ENCODE peak calls at places on chromosomes 2 and 18, in seven cellular contexts. U is HCT116, Z is H1, B is K562, L is SK-N-SH, A is HepG2, W is GM12878. C is an unnamed sample.

GRCh38 chr2:179218848-179219594 is 45.6 kb downstream of the SESTD1 start:
- DNase-seq in U (peak; percentile 67), Z (no peak), B (peak; percentile 48), L (peak; percentile 48), A (peak; percentile 73), W (peak; percentile 20), C (peak; percentile 66)

GRCh38 chr2:26483957-26484565 is 6.1 kb upstream of the OTOF start:
- DNase-seq in U (no peak), Z (no peak), B (no peak), L (no peak), A (no peak), W (no peak), C (no peak)

GRCh38 chr2:215461836-215462532 is 26.1 kb upstream of the FN1 start:
- DNase-seq in U (no peak), Z (no peak), B (no peak), L (no peak), A (no peak), W (no peak), C (no peak)

GRCh38 chr2:47313141-47313691 is 89.7 kb upstream of the MSH2 start:
- DNase-seq in U (peak; percentile 50), Z (no peak), B (peak; percentile 58), L (no peak), A (peak; percentile 92), W (no peak), C (no peak)

GRCh38 chr2:9991829-9992273 is 40.4 kb downstream of the GRHL1 start:
- DNase-seq in U (no peak), Z (no peak), B (no peak), L (no peak), A (no peak), W (no peak), C (no peak)

GRCh38 chr18:45625596-45625995 is 10.3 kb downstream of the SLC14A2 start:
- DNase-seq in U (no peak), Z (no peak), B (no peak), L (no peak), A (no peak), W (no peak), C (no peak)

GRCh38 chr2:27977623-27978312 is 87.2 kb downstream of the BABAM2 start:
- DNase-seq in U (peak; percentile 84), Z (no peak), B (no peak), L (no peak), A (peak; percentile 60), W (no peak), C (peak; percentile 70)

GRCh38 chr18:70422061-70422965 is 133.5 kb downstream of the SOCS6 start:
- DNase-seq in U (peak; percentile 94), Z (no peak), B (no peak), L (no peak), A (peak; percentile 35), W (no peak), C (peak; percentile 85)

GRCh38 chr18:8620845-8621244 is 11.6 kb downstream of the RAB12 start:
- DNase-seq in U (no peak), Z (no peak), B (no peak), L (no peak), A (no peak), W (no peak), C (no peak)

GRCh38 chr2:182784777-182785176 is 68.7 kb downstream of the DNAJC10 start:
- DNase-seq in U (peak; percentile 28), Z (no peak), B (peak; percentile 19), L (peak; percentile 37), A (peak; percentile 52), W (no peak), C (no peak)

GRCh38 chr2:55581435-55581834 is 36.0 kb downstream of the PPP4R3B start:
- DNase-seq in U (peak; percentile 21), Z (no peak), B (no peak), L (peak; percentile 19), A (peak; percentile 27), W (no peak), C (no peak)

GRCh38 chr18:34729264-34729663 is 19.2 kb downstream of the DTNA start:
- DNase-seq in U (peak; percentile 29), Z (no peak), B (no peak), L (peak; percentile 19), A (peak; percentile 23), W (no peak), C (no peak)

GRCh38 chr2:1749489-1749748 is 5.1 kb upstream of the PXDN start:
- DNase-seq in U (no peak), Z (no peak), B (no peak), L (no peak), A (no peak), W (no peak), C (no peak)

GRCh38 chr2:121038831-121039230 is 246.2 kb downstream of the TFCP2L1 start:
- DNase-seq in U (no peak), Z (no peak), B (no peak), L (peak; percentile 64), A (no peak), W (no peak), C (no peak)

GRCh38 chr18:9643549-9643948 is 29.2 kb upstream of the PPP4R1 start:
- DNase-seq in U (peak; percentile 85), Z (no peak), B (no peak), L (no peak), A (peak; percentile 75), W (no peak), C (peak; percentile 85)

GRCh38 chr2:231673348-231673770 is 35.0 kb upstream of the PTMA start:
- DNase-seq in U (peak; percentile 84), Z (peak; percentile 95), B (peak; percentile 54), L (no peak), A (peak; percentile 84), W (no peak), C (no peak)

GRCh38 chr2:11749646-11750349 is 3.4 kb downstream of the LPIN1 start:
- DNase-seq in U (no peak), Z (no peak), B (no peak), L (peak; percentile 71), A (no peak), W (peak; percentile 60), C (no peak)

GRCh38 chr18:48901145-48902022 is 49.4 kb downstream of the SMAD7 start:
- DNase-seq in U (no peak), Z (no peak), B (no peak), L (no peak), A (no peak), W (no peak), C (no peak)

GRCh38 chr2:68918497-68918896 is 34.2 kb downstream of the GKN2 start:
- DNase-seq in U (no peak), Z (no peak), B (no peak), L (no peak), A (no peak), W (no peak), C (no peak)
- TF ChIP-seq SIN3A in U (no peak), Z (no peak), B (no peak), L (no peak), A (no peak), W (no peak), C (no peak)

DNA sequence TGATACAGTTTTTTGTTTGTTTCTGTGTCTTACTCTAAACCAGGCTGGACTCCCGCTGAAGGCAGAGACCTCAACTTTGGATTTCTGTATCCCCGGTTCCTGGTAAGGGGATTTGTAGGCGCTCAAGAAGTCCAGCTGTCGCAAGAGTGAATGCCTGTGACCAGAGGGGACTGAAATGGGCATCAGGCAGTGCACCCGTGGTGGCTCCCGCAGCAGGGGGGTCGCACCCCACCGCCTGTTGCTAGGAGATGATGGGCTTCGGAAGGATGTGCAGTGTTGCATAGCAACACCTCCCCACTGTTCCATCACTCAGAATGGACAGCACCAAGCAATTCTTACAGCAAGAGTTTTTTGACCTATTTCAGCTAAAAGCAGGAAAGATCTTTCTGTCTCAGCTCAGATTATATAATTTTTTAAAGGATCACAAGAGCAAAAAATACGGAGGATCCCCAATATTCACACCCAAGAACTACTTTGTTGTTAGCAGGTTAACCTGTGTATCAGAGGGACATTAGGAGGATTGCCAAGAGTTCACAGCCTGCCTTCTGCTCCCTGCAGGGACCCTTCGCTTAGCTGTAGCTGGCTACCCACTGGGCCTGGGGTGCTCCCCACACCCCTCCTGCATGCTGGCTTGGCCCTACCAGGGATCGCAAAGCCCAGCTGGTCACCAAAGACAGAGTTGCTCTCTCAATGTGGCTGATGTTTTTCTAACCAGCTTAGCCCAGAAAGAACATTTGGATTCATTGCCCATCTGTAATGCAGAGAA is 63.8 kb downstream of the SOWAHC start:
- DNase-seq in U (no peak), Z (no peak), B (no peak), L (no peak), A (no peak), W (no peak), C (no peak)
- TF ChIP-seq CTCF in U (no peak), Z (no peak), B (no peak), L (no peak), A (no peak), W (no peak), C (no peak)

GRCh38 chr2:72925328-72925943 is 8.1 kb downstream of the EMX1 start:
- DNase-seq in U (no peak), Z (peak; percentile 64), B (no peak), L (peak; percentile 51), A (no peak), W (no peak), C (no peak)
- TF ChIP-seq SIN3A in U (no peak), Z (no peak), B (no peak), L (no peak), A (no peak), W (no peak), C (no peak)

DNA sequence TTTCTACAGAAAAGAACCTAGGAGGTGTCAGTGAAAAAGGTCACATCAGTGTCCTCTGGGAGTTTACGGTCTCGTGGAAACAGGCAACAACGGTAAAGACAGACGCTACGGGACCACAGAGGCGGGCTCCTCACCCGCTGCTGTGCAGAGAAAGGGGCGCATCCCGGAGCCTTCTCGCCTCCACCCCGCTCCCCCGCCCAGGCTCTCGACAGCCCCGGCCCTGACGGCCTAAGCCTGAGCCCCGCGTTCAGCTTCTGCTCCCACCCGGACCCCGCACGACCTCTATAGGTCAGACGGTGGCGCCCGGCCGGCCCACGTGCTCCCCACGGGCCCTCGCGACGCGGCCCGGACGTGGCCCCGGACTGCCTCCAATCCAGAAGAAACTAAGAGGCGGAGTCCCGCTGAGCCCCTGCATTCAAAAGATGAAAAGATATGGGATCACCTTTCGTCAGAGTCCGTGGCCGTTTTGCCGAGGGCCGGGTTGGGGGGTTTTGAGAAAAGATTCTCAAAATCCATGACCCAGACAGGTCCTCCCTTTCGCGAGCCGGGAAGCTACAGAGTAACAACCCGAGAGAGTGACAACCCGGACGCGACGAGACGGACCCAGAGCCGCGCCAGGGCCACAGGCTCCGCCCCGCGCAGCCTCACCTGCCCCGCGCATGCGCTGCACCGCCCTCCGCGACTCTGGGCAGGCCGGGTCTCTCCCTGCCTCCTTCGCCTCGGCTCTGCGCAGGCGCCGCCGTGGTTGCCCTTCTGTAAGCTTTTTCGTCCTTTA is at the start of gene ZC3H8:
- DNase-seq in U (peak; percentile 75), Z (peak; percentile 97), B (peak; percentile 100), L (peak; percentile 99), A (peak; percentile 90), W (peak; percentile 80), C (peak; percentile 64)
- TF ChIP-seq CTCF in U (no peak), Z (no peak), B (peak; percentile 18), L (no peak), A (peak; percentile 58), W (peak; percentile 13), C (no peak)

DNA sequence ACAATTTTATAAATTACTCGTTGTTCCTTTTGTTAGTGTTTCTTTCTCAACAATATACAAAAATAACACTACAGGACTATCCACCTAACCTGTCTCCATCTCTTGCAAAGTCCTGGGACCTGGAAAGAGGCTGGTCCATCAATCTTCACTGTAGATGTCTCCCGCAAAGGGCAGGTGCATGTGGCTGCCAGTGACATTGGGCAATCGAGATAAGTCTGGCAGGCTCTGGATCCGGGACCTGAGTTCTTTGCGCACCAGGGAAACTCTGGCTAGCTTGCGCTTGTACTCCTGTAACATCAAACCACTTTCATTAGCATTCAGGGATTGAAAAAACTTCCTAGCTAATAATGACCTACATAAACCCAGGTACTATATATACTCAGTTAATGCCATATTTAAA is 20.5 kb downstream of the RMP24 start:
- DNase-seq in U (no peak), Z (no peak), B (no peak), L (no peak), A (no peak), W (no peak), C (no peak)
- TF ChIP-seq SIN3A in U (no peak), Z (no peak), B (no peak), L (no peak), A (no peak), W (no peak), C (no peak)

GRCh38 chr2:157876066-157876770 is at the start of gene ACVR1:
- DNase-seq in U (peak; percentile 90), Z (peak; percentile 87), B (peak; percentile 93), L (peak; percentile 95), A (peak; percentile 95), W (no peak), C (no peak)
- TF ChIP-seq CTCF in U (no peak), Z (no peak), B (peak; percentile 42), L (peak; percentile 19), A (peak; percentile 44), W (peak; percentile 14), C (peak; percentile 74)

C was measured in Panc1.